ENCODE peak calls at places on chromosome 20, in six cellular contexts. Q is amniotic stem cell; N is endothelial cell; G is naive thymus-derived CD8-positive, alpha-beta T cell; V is right atrium auricular region; J is colonic mucosa. O is an unnamed sample.
A peak's percentile ranks its signal among the peaks of the same experiment; 100 is the strongest.

GRCh38 chr20:11453430-11453829 is 464.3 kb upstream of the BTBD3 start:
- DNase-seq in J (no peak), Q (no peak), V (no peak), N (no peak), G (no peak), O (no peak)

GRCh38 chr20:8153281-8153908 is 21.3 kb downstream of the PLCB1 start:
- DNase-seq in Q (no peak), V (no peak), J (no peak), G (no peak), N (no peak), O (no peak)

GRCh38 chr20:36301359-36302119 is 4.6 kb upstream of the DLGAP4 start:
- DNase-seq in V (peak; percentile 23), G (no peak), N (no peak), J (no peak), Q (no peak), O (no peak)

GRCh38 chr20:2089447-2089846 is 12.2 kb upstream of the STK35 start:
- DNase-seq in V (no peak), J (no peak), N (no peak), Q (no peak), G (no peak), O (no peak)

GRCh38 chr20:32333988-32334885 is 23.9 kb upstream of the ASXL1 start:
- DNase-seq in G (no peak), N (no peak), J (peak; percentile 70), V (peak; percentile 83), Q (no peak), O (no peak)

GRCh38 chr20:15756001-15756400 is 817.2 kb downstream of the KIF16B start:
- DNase-seq in V (no peak), Q (no peak), G (no peak), N (no peak), J (no peak), O (no peak)

GRCh38 chr20:40268321-40269075 is 420.5 kb downstream of the MAFB start:
- DNase-seq in Q (no peak), V (no peak), J (no peak), G (no peak), N (no peak), O (no peak)

GRCh38 chr20:11389188-11389587 is 528.5 kb upstream of the BTBD3 start:
- DNase-seq in V (no peak), Q (no peak), J (no peak), N (no peak), G (no peak), O (no peak)

GRCh38 chr20:17657898-17658647 is 24.0 kb downstream of the RRBP1 start:
- DNase-seq in Q (no peak), V (no peak), G (no peak), J (no peak), N (no peak), O (no peak)

GRCh38 chr20:16028923-16029322 is 544.3 kb downstream of the KIF16B start:
- DNase-seq in Q (no peak), V (no peak), G (no peak), J (no peak), N (no peak), O (no peak)

GRCh38 chr20:53606364-53606985 is 12.8 kb upstream of the ZNF217 start:
- DNase-seq in Q (no peak), J (no peak), N (no peak), G (no peak), V (peak; percentile 57), O (no peak)

GRCh38 chr20:45336530-45337366 is 11.5 kb downstream of the SDC4 start:
- DNase-seq in G (no peak), Q (peak; percentile 81), J (peak; percentile 71), N (no peak), V (peak; percentile 76), O (no peak)

GRCh38 chr20:2890743-2891142 is 17.5 kb downstream of the PTPRA start:
- DNase-seq in Q (no peak), N (no peak), V (no peak), J (no peak), G (no peak), O (no peak)

GRCh38 chr20:19407731-19408130 is 195.3 kb downstream of the SLC24A3 start:
- DNase-seq in Q (no peak), N (no peak), J (no peak), G (no peak), V (no peak), O (no peak)

GRCh38 chr20:62352402-62353288 is 14.5 kb downstream of the LAMA5 start:
- DNase-seq in J (no peak), G (no peak), N (no peak), Q (no peak), V (peak; percentile 83), O (peak; percentile 92)

GRCh38 chr20:19504251-19504650 is 253.8 kb upstream of the RIN2 start:
- DNase-seq in G (no peak), N (no peak), V (no peak), J (no peak), Q (no peak), O (no peak)

GRCh38 chr20:62860924-62861691 is 514 bp downstream of the TCFL5 start:
- DNase-seq in N (peak; percentile 41), Q (no peak), J (no peak), V (no peak), G (peak; percentile 47), O (no peak)

GRCh38 chr20:58710481-58711265 is 18.1 kb downstream of the NPEPL1 start:
- DNase-seq in G (no peak), V (peak; percentile 50), J (peak; percentile 12), Q (no peak), N (peak; percentile 2), O (no peak)

GRCh38 chr20:49508435-49509199 is 26.1 kb upstream of the KCNB1 start:
- DNase-seq in G (peak; percentile 4), V (no peak), Q (no peak), N (no peak), J (no peak), O (peak; percentile 53)

GRCh38 chr20:44861547-44862006 is 23.9 kb upstream of the YWHAB start:
- DNase-seq in N (no peak), V (peak; percentile 85), Q (no peak), G (no peak), J (no peak), O (peak; percentile 31)

GRCh38 chr20:43752051-43752360 is 25.2 kb upstream of the GTSF1L start:
- DNase-seq in N (no peak), J (no peak), V (no peak), G (no peak), Q (no peak), O (no peak)

GRCh38 chr20:8837396-8837795 is 231.5 kb upstream of the PLCB4 start:
- DNase-seq in G (no peak), Q (no peak), N (no peak), J (no peak), V (no peak), O (no peak)

GRCh38 chr20:36491901-36492617 is 49.3 kb upstream of the MYL9 start:
- DNase-seq in V (no peak), J (no peak), G (peak; percentile 47), N (peak; percentile 28), Q (no peak), O (no peak)

GRCh38 chr20:50712771-50713676 is 18.4 kb upstream of the PARD6B start:
- DNase-seq in V (no peak), Q (no peak), N (no peak), G (no peak), J (no peak), O (no peak)

GRCh38 chr20:34720266-34720665 is 16.1 kb downstream of the TP53INP2 start:
- DNase-seq in G (no peak), J (no peak), V (no peak), N (no peak), Q (no peak), O (no peak)

GRCh38 chr20:41098703-41099250 is 38.6 kb upstream of the PLCG1 start:
- DNase-seq in N (no peak), G (no peak), V (no peak), Q (no peak), J (no peak), O (no peak)

GRCh38 chr20:34710568-34710839 is 6.4 kb downstream of the TP53INP2 start:
- DNase-seq in J (no peak), Q (no peak), N (no peak), V (no peak), G (no peak), O (no peak)

GRCh38 chr20:11852189-11852588 is 65.5 kb upstream of the BTBD3 start:
- DNase-seq in N (no peak), V (no peak), Q (no peak), J (no peak), G (no peak), O (no peak)

GRCh38 chr20:17568045-17568788 is 1.7 kb upstream of the DSTN start:
- DNase-seq in N (no peak), J (no peak), V (no peak), Q (no peak), G (no peak), O (no peak)

GRCh38 chr20:13419445-13419844 is 198.4 kb downstream of the ISM1 start:
- DNase-seq in N (no peak), Q (no peak), G (no peak), V (no peak), J (no peak), O (no peak)

GRCh38 chr20:53942121-53942816 is 128.1 kb downstream of the BCAS1 start:
- DNase-seq in G (no peak), J (no peak), N (no peak), V (no peak), Q (no peak), O (no peak)

GRCh38 chr20:32028647-32029372 is 18.6 kb downstream of the CCM2L start:
- DNase-seq in Q (no peak), N (no peak), J (no peak), V (no peak), G (no peak), O (no peak)

GRCh38 chr20:63451821-63452220 is 20.6 kb downstream of the KCNQ2 start:
- DNase-seq in N (no peak), V (no peak), Q (no peak), J (no peak), G (no peak), O (no peak)

O was measured in 8988T.